ENCODE peak calls at places on chromosomes 5 and 9, in four cellular contexts. G is prostate gland, X is adrenal gland, A is tibial nerve. N is an unnamed sample.
A peak's percentile ranks its signal among the peaks of the same experiment; 100 is the strongest.

GRCh38 chr5:1111727-1112289 is at the start of gene SLC12A7:
- DNase-seq in X (peak; percentile 49), A (no peak), G (peak; percentile 74), N (no peak)

GRCh38 chr5:673140-673836 is 19.9 kb downstream of the TPPP start:
- DNase-seq in X (no peak), A (no peak), G (no peak), N (no peak)

GRCh38 chr5:157549283-157549629 is 26.3 kb downstream of the ADAM19 start:
- DNase-seq in A (no peak), G (no peak), X (no peak), N (no peak)

GRCh38 chr5:10352404-10353240 is 873 bp upstream of the MARCHF6 start:
- DNase-seq in A (no peak), G (no peak), X (no peak), N (no peak)

GRCh38 chr5:154437281-154437965 is 8.4 kb upstream of the SAP30L start:
- DNase-seq in X (no peak), A (no peak), G (no peak), N (no peak)

GRCh38 chr5:87097664-87098063 is 170.0 kb upstream of the RASA1 start:
- DNase-seq in X (no peak), A (no peak), G (no peak), N (no peak)

GRCh38 chr9:34732478-34732877 is 22.5 kb upstream of the CCL21 start:
- DNase-seq in A (no peak), G (no peak), X (no peak), N (no peak)

GRCh38 chr5:74865293-74865798 is 841 bp downstream of the FAM169A start:
- DNase-seq in A (no peak), X (no peak), G (no peak), N (no peak)

GRCh38 chr9:118595719-118596305 is 773.4 kb downstream of the BRINP1 start:
- DNase-seq in G (peak; percentile 5), X (peak; percentile 28), A (no peak), N (peak; percentile 36)

GRCh38 chr5:35345222-35345621 is 114.9 kb upstream of the PRLR start:
- DNase-seq in A (no peak), G (no peak), X (no peak), N (no peak)

GRCh38 chr9:74499111-74499601 is 2.0 kb downstream of the RORB start:
- DNase-seq in G (no peak), X (peak; percentile 64), A (no peak), N (no peak)

GRCh38 chr5:84688566-84688965 is 303.9 kb upstream of the EDIL3 start:
- DNase-seq in A (no peak), X (no peak), G (no peak), N (no peak)

GRCh38 chr5:36739751-36740221 is 133.4 kb downstream of the SLC1A3 start:
- DNase-seq in A (peak; percentile 42), G (peak; percentile 66), X (peak; percentile 88), N (peak; percentile 46)

GRCh38 chr5:75412111-75412990 is 75.3 kb downstream of the HMGCR start:
- DNase-seq in G (no peak), A (no peak), X (no peak), N (no peak)

GRCh38 chr9:135369401-135369800 is 110.2 kb upstream of the PPP1R26 start:
- DNase-seq in A (no peak), X (no peak), G (no peak), N (peak; percentile 49)

GRCh38 chr9:30301271-30301963 is 2083.0 kb upstream of the ACO1 start:
- DNase-seq in G (no peak), X (no peak), A (no peak), N (no peak)

GRCh38 chr5:176995122-176995490 is 11.5 kb downstream of the UIMC1 start:
- DNase-seq in A (no peak), G (no peak), X (no peak), N (no peak)

GRCh38 chr9:38301376-38302106 is 91.0 kb upstream of the ALDH1B1 start:
- DNase-seq in X (no peak), A (no peak), G (no peak), N (no peak)

GRCh38 chr5:87649455-87649854 is 236.7 kb upstream of the CCNH start:
- DNase-seq in A (no peak), G (no peak), X (no peak), N (no peak)

GRCh38 chr9:91071185-91071990 is 269.8 kb downstream of the SYK start:
- DNase-seq in X (peak; percentile 43), G (no peak), A (no peak), N (peak; percentile 83)

GRCh38 chr9:120882935-120883607 is 6.1 kb upstream of the PHF19 start:
- DNase-seq in X (no peak), A (no peak), G (no peak), N (no peak)

GRCh38 chr5:9197881-9198260 is 348.0 kb downstream of the SEMA5A start:
- DNase-seq in X (no peak), A (no peak), G (no peak), N (no peak)

GRCh38 chr9:72928042-72928507 is 24.8 kb downstream of the ALDH1A1 start:
- DNase-seq in X (no peak), G (no peak), A (no peak), N (no peak)

GRCh38 chr5:9691261-9691660 is 61.1 kb upstream of the TAS2R1 start:
- DNase-seq in G (no peak), A (no peak), X (no peak), N (no peak)

GRCh38 chr5:36177715-36178556 is 26.0 kb downstream of the SKP2 start:
- DNase-seq in X (no peak), G (no peak), A (no peak), N (no peak)

DNA sequence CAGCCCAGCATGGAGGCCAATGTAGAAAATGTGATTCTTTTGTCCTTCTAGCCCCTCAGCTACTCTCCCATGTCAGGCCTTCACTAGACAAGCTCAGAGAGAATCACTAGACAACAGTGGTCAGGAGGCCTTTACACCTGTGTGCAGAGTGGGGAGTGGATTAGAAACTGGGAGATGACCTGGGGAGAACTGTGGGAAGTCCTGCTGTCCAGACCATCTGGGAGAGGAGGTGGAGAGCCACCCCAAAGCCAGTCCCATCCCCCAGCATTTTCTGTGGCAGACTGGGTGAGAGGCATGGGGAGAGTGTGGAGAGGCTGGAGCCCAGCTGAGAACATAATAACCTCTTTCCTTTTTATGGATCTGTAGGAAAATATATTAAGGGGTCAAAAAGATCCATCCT is 452.0 kb upstream of the DMAC1 start:
- DNase-seq in A (no peak), X (no peak), G (no peak), N (no peak)
- TF ChIP-seq POLR2A in A (no peak), X (no peak), G (no peak), N (no peak)

GRCh38 chr9:116234091-116234490 is 80.5 kb downstream of the PAPPA start:
- DNase-seq in X (no peak), A (no peak), G (no peak), N (peak; percentile 82)
- TF ChIP-seq POLR2A in X (no peak), A (no peak), G (no peak), N (no peak)

DNA sequence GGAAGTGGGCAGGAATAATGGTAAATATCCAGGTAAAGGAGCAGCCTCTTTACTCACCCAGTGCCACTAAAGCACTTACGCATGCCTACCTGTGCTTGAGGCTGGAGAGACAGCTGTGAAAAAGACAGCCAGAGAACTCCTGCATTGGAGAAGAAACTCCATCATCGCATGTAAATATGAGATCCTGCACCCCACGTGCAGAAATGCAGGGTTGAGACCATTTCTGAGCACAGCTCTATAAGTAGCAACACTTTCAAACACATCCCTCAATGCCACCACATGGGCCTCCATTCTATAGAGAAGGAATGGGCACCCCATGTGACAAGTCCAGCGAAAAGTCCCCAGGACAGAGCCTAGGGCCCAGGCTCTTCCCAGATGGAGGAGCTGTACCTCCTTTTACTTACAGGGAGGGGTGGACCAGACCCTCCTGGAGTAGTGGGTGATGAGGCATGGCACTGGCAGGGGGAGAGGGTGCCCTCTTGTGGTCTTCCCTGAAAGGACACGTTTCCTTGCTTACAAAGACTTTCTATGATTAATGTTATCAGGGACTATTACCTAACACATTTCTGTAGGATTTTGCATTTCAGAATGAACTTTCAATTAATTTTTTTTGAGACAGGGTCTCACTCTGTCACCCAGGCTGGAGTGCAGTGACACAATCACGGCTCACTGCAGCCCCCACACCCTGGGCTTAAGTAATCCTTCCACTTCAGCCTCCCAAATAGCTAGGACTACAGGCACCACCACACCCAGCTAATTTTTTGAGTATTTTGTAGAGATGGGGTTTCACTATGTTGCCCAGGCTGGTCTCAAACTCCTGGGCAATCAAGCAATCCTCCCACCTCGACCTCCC is 55.3 kb upstream of the IL17B start:
- DNase-seq in G (peak; percentile 56), X (peak; percentile 84), A (peak; percentile 54), N (peak; percentile 66)
- TF ChIP-seq POLR2A in G (no peak), X (peak; percentile 8), A (no peak), N (no peak)

GRCh38 chr5:159207222-159207615 is 2.1 kb downstream of the RNF145 start:
- DNase-seq in G (no peak), X (no peak), A (no peak), N (no peak)

GRCh38 chr5:159208508-159209437 is 580 bp downstream of the RNF145 start:
- DNase-seq in A (no peak), X (peak; percentile 60), G (peak; percentile 23), N (peak; percentile 16)

GRCh38 chr5:159206818-159207217 is 2.5 kb downstream of the RNF145 start:
- DNase-seq in G (no peak), A (no peak), X (no peak), N (no peak)

GRCh38 chr5:159206368-159206767 is 3.0 kb downstream of the RNF145 start:
- DNase-seq in X (no peak), A (no peak), G (no peak), N (no peak)

GRCh38 chr5:159207616-159208507 is 1.5 kb downstream of the RNF145 start:
- DNase-seq in G (peak; percentile 72), A (peak; percentile 48), X (peak; percentile 86), N (peak; percentile 81)
- TF ChIP-seq POLR2A in G (peak; percentile 51), A (peak; percentile 28), X (peak; percentile 68), N (peak; percentile 46)

N was measured in H54.